ENCODE peak calls at places on chromosomes 3 and 15, in five cellular contexts. Y is IMR-90, A is H1, C is K562, N is HepG2. I is an unnamed sample.

GRCh38 chr15:81080946-81081345 is 53.1 kb upstream of the CFAP161 start:
- DNase-seq in A (no peak), Y (no peak), N (no peak), C (no peak), I (no peak)

GRCh38 chr3:23877324-23877980 is 39.3 kb downstream of the NKIRAS1 start:
- DNase-seq in N (peak), A (no peak), C (no peak), Y (peak), I (peak)

GRCh38 chr15:31391687-31392671 is 65.3 kb downstream of the KLF13 start:
- DNase-seq in N (no peak), C (peak), Y (peak), A (no peak), I (peak)

GRCh38 chr3:19147905-19148767 is at the start of gene KCNH8:
- DNase-seq in Y (no peak), N (no peak), A (no peak), C (peak), I (no peak)

GRCh38 chr3:42718338-42718737 is 15.7 kb upstream of the HHATL start:
- DNase-seq in N (no peak), A (no peak), Y (no peak), C (no peak), I (no peak)

GRCh38 chr15:74815121-74815933 is 2.7 kb downstream of the LMAN1L start:
- DNase-seq in C (no peak), N (no peak), A (no peak), Y (no peak), I (no peak)

GRCh38 chr15:73818308-73818985 is 54.9 kb upstream of the TBC1D21 start:
- DNase-seq in Y (no peak), C (no peak), N (no peak), A (no peak), I (no peak)

GRCh38 chr3:148075829-148076716 is 621.6 kb upstream of the AGTR1 start:
- DNase-seq in N (peak), A (peak), Y (peak), C (no peak), I (peak)

GRCh38 chr15:28185148-28185895 is 86.2 kb upstream of the OCA2 start:
- DNase-seq in N (no peak), A (no peak), C (no peak), Y (no peak), I (no peak)

GRCh38 chr15:69439623-69440022 is 13.0 kb upstream of the RPLP1 start:
- DNase-seq in Y (no peak), N (no peak), C (no peak), A (no peak), I (no peak)
- TF ChIP-seq MAFK in Y (peak), N (peak), C (peak), A (peak), I (peak)

GRCh38 chr15:101010781-101011180 is 91.6 kb downstream of the LRRK1 start:
- DNase-seq in Y (no peak), N (no peak), C (no peak), A (no peak), I (no peak)
- TF ChIP-seq USF2 in Y (no peak), N (no peak), C (no peak), A (no peak), I (no peak)

GRCh38 chr3:54131026-54131605 is 8.8 kb downstream of the CACNA2D3 start:
- DNase-seq in N (no peak), Y (no peak), C (no peak), A (no peak), I (no peak)
- H3K4me2 ChIP-seq in N (no peak), Y (no peak), C (no peak), A (no peak), I (no peak)

GRCh38 chr3:149816986-149817385 is 4.0 kb downstream of the RNF13 start:
- DNase-seq in C (no peak), Y (peak), A (no peak), N (no peak), I (no peak)
- TF ChIP-seq MAFK in C (no peak), Y (no peak), A (no peak), N (no peak), I (no peak)

DNA sequence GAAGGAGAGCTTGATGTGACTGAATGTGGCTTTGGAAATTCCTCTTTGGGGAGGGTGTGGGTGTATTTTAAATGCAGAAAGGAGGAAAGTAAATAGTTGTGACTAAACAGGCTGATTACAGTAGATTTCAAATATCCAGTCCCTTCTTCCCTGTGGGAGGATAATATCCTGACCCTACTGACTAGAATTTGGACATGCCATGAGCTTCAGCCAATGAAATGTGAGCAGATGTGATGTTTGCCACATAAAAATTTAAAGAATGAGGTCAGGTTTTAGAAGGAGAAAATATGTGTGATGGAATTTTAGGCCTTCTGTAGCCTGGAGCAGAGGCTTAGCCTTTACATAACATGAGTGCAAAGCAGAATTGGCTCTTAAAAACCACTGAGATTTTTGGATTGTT is 1218.9 kb downstream of the ROBO2 start:
- DNase-seq in Y (peak), C (no peak), A (no peak), N (no peak), I (no peak)
- TF ChIP-seq USF2 in Y (no peak), C (no peak), A (no peak), N (no peak), I (no peak)

GRCh38 chr3:11156026-11156410 is 1.7 kb downstream of the HRH1 start:
- DNase-seq in A (no peak), Y (no peak), C (no peak), N (no peak), I (no peak)
- H3K4me2 ChIP-seq in A (no peak), Y (peak), C (no peak), N (no peak), I (peak)

GRCh38 chr3:64133272-64133671 is 92.0 kb downstream of the PRICKLE2 start:
- DNase-seq in A (no peak), Y (no peak), N (no peak), C (no peak), I (no peak)

GRCh38 chr3:64129581-64129980 is 95.7 kb downstream of the PRICKLE2 start:
- DNase-seq in C (no peak), A (no peak), Y (no peak), N (no peak), I (no peak)

GRCh38 chr3:64131755-64132154 is 93.5 kb downstream of the PRICKLE2 start:
- DNase-seq in A (no peak), Y (no peak), N (no peak), C (no peak), I (no peak)

GRCh38 chr3:64129106-64129505 is 96.2 kb downstream of the PRICKLE2 start:
- DNase-seq in C (no peak), A (no peak), N (no peak), Y (no peak), I (no peak)

DNA sequence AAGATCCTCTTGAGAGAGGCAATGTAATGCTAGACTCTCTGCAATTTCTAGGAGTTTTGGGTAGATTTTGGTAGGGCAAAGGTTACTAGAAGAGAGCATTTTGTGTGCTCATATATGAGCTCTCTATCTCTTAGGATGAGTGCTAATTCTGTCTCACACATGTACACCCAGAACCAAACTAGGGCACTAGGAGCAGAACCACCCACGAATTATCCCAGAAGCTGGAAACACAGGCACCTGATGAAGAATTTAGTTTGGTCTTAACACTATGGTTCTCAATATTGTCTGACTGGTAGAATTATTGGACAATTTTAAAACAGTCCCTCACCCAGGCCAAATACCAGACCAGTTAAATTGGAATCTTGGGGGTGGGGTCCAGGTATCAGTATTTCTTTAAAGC is 94.8 kb downstream of the PRICKLE2 start:
- DNase-seq in C (no peak), N (no peak), Y (no peak), A (no peak), I (no peak)
- TF ChIP-seq MAFK in C (no peak), N (no peak), Y (no peak), A (no peak), I (no peak)